ENCODE peak calls at places on chromosomes 11 and 22, in six cellular contexts. J is Caco-2, E is prostate gland, A is cardiac fibroblast, O is CD14-positive monocyte, S is endothelial cell. F is an unnamed sample.
A peak's percentile ranks its signal among the peaks of the same experiment; 100 is the strongest.

GRCh38 chr11:42319926-42320325 is 860.5 kb upstream of the LRRC4C start:
- DNase-seq in J (no peak), E (no peak), A (no peak), O (no peak), S (no peak), F (no peak)

GRCh38 chr22:40410272-40410671 is 39.9 kb downstream of the SGSM3 start:
- DNase-seq in J (no peak), E (no peak), A (no peak), O (no peak), S (no peak), F (peak; percentile 36)

GRCh38 chr11:79174045-79175008 is 266.5 kb downstream of the TENM4 start:
- DNase-seq in J (no peak), E (no peak), A (peak; percentile 10), O (no peak), S (no peak), F (no peak)

GRCh38 chr11:110730773-110731172 is 18.5 kb upstream of the ARHGAP20 start:
- DNase-seq in J (no peak), E (no peak), A (no peak), O (no peak), S (no peak), F (no peak)

GRCh38 chr11:42657169-42657568 is 654.6 kb upstream of the API5 start:
- DNase-seq in J (no peak), E (no peak), A (no peak), O (no peak), S (no peak), F (no peak)

GRCh38 chr11:47857485-47858168 is 9.5 kb upstream of the NUP160 start:
- DNase-seq in J (no peak), E (no peak), A (no peak), O (no peak), S (no peak), F (no peak)

GRCh38 chr11:12415567-12415966 is 38.2 kb downstream of the PARVA start:
- DNase-seq in J (no peak), E (no peak), A (no peak), O (no peak), S (no peak), F (no peak)

GRCh38 chr11:101296896-101297295 is 167.3 kb upstream of the PGR start:
- DNase-seq in J (no peak), E (no peak), A (no peak), O (no peak), S (no peak), F (peak; percentile 12)

GRCh38 chr11:2517016-2517385 is 72.2 kb downstream of the KCNQ1 start:
- DNase-seq in J (peak; percentile 34), E (no peak), A (no peak), O (peak; percentile 39), S (peak; percentile 2), F (no peak)

GRCh38 chr22:43849731-43850130 is 12.6 kb downstream of the SULT4A1 start:
- DNase-seq in J (peak; percentile 25), E (no peak), A (no peak), O (no peak), S (no peak), F (no peak)

GRCh38 chr11:99015634-99016454 is 4.9 kb upstream of the CNTN5 start:
- DNase-seq in J (no peak), E (no peak), A (peak; percentile 70), O (no peak), S (no peak), F (peak; percentile 55)

GRCh38 chr11:129911298-129911697 is 15.9 kb upstream of the NFRKB start:
- DNase-seq in J (no peak), E (no peak), A (peak; percentile 56), O (no peak), S (no peak), F (peak; percentile 22)

GRCh38 chr11:16985297-16985696 is 28.9 kb downstream of the PLEKHA7 start:
- DNase-seq in J (no peak), E (no peak), A (no peak), O (no peak), S (no peak), F (no peak)

GRCh38 chr11:61754534-61755482 is 2.4 kb downstream of the MYRF start:
- DNase-seq in J (peak; percentile 91), E (no peak), A (no peak), O (no peak), S (no peak), F (no peak)

GRCh38 chr11:57680552-57680874 is 12.6 kb downstream of the ZDHHC5 start:
- DNase-seq in J (no peak), E (no peak), A (peak; percentile 49), O (no peak), S (no peak), F (peak; percentile 89)

GRCh38 chr11:102495161-102496042 is 35.1 kb downstream of the MMP7 start:
- DNase-seq in J (peak; percentile 57), E (peak; percentile 74), A (peak; percentile 92), O (no peak), S (peak; percentile 49), F (peak; percentile 76)

GRCh38 chr11:116990061-116990473 is 108.2 kb downstream of the SIK3 start:
- DNase-seq in J (peak; percentile 52), E (no peak), A (peak; percentile 87), O (no peak), S (no peak), F (peak; percentile 76)

GRCh38 chr22:39474351-39474991 is 17.7 kb downstream of the MGAT3 start:
- DNase-seq in J (peak; percentile 89), E (no peak), A (no peak), O (no peak), S (no peak), F (no peak)

GRCh38 chr11:17479284-17480214 is 2.9 kb upstream of the ABCC8 start:
- DNase-seq in J (no peak), E (no peak), A (peak; percentile 15), O (no peak), S (peak; percentile 65), F (peak; percentile 27)

DNA sequence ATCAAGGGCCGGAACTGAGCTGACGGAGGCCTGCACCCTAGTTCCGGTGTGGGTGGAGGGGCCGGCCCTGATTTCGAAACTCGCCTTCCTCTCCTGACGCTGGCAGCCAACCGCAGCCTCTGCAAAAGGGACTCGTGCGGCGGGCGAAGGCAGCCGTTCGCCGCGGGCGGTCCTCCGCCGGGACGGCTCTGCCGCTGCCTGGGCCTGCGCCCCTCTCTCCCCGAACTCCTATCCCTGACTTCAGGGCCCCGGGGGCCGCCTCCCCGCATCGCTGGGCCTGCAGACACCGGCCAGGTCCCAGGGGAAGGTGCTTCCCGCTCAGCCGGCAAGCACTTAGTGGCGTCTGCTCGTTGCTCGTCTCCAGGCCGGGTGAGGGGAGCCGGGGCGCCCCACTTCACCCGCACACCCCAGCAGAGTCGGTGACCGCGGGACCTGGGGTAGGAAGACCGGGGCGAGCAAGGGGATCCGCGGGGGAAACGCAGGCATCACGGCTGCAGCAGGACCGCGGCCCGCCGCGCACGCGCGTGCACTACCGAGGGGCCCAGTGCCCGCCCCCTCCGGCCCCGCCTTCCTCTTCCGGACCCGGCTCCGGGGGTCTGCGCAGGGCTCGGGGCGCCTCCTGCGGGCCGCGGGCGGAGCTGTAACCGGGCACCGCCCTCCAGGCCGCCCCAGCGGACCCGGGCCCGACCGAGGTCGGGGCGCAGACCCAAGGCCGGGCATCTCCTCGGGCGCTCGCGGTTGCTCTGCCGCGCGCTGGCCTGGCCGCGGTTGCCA is 464 bp upstream of the ANKRD13D start:
- DNase-seq in J (peak; percentile 94), E (peak; percentile 83), A (peak; percentile 92), O (peak; percentile 96), S (peak; percentile 94), F (peak; percentile 77)
- TF ChIP-seq CTCF in J (peak; percentile 56), E (peak; percentile 62), A (no peak), O (peak; percentile 49), S (peak; percentile 41), F (no peak)

DNA sequence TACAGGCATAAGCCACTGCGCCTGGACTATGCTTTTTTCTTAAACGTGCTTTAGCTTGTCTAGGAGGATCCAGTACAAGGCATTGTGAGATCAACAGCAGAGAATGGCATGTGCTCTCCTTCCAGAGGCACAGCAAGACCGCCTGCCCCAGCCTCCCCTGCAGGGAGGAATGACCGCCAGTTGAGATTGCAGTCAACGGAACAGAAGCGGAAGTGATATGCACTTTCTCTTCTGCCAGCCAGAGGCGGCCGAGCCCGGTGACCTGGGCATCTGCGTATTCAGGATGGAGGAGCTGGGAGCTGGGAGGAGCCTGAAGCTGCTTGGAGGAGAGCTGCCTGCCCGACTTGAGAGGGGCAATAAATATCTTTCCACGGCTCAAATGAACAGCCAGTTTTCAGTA is 243.0 kb downstream of the CTTN start:
- DNase-seq in J (no peak), E (no peak), A (no peak), O (no peak), S (no peak), F (no peak)
- TF ChIP-seq CTCF in J (no peak), E (no peak), A (no peak), O (no peak), S (no peak), F (no peak)

DNA sequence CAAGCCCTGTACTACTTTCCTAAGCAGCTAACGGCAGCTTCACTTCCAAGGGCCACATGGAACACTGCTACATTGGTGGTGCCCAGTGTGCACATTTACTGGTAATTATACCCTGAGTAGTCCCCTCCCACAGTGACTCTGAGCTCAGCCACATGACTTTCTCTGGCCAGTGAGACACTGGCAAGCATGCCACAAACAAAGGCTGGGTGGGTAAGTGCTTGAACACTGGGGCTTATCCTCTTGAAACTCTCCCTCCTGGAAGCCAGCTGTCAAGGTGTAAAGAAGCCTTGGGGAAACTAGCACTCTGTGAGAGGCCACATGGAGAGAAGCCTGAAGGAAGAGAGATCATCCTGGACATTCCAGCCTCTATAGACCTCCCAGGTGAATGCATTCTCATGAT is 54.4 kb upstream of the DRD2 start:
- DNase-seq in J (no peak), E (no peak), A (no peak), O (no peak), S (no peak), F (no peak)
- TF ChIP-seq CTCF in J (no peak), E (no peak), A (no peak), O (no peak), S (no peak), F (no peak)

GRCh38 chr22:23282089-23282501 is 101.8 kb downstream of the BCR start:
- DNase-seq in J (no peak), E (peak; percentile 85), A (peak; percentile 78), O (no peak), S (no peak), F (peak; percentile 94)
- TF ChIP-seq CTCF in J (no peak), E (no peak), A (no peak), O (peak; percentile 57), S (no peak), F (no peak)

DNA sequence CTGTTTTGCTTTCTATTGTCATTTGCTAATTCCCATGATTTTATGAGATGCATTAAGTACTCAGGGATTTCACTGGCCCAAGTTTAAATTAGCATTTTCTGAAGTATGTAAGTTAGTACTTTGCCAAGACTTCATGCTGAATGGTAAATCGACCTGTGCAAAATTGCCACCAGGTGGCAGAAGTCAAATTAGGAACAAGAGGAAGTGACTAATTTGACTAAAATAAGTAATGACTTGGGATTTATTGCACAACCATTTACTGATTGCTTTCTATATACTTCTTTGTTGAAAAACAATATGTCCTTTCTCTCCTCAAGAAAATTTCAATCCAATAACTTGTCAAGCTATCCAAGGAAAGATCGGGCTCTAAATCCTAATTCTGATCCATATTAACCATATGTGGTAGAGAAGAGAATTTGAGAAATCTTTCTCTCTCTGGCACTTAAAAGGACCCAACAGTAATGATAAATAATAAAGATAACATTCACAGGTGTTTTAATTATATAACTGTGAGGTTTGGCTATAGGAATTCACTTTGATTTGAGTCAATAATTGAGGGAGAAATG is 253.7 kb upstream of the CHORDC1 start:
- DNase-seq in J (no peak), E (no peak), A (peak; percentile 53), O (no peak), S (peak; percentile 38), F (peak; percentile 88)
- TF ChIP-seq CTCF in J (peak; percentile 77), E (peak; percentile 9), A (no peak), O (peak; percentile 19), S (peak; percentile 72), F (peak; percentile 58)

GRCh38 chr22:46746192-46746591 is 8.1 kb upstream of the CERK start:
- DNase-seq in J (no peak), E (no peak), A (no peak), O (no peak), S (no peak), F (no peak)
- TF ChIP-seq CTCF in J (no peak), E (no peak), A (no peak), O (no peak), S (no peak), F (no peak)